ENCODE peak calls at places on chromosomes 2 and 18, in six cellular contexts. F, N, S, X, Y and E are unnamed samples.

GRCh38 chr18:44742741-44743311 is 62.1 kb downstream of the SETBP1 start:
- DNase-seq in Y (no peak), F (peak), S (peak), X (peak), N (peak), E (peak)

GRCh38 chr2:108324531-108325256 is 36.0 kb downstream of the SULT1C2 start:
- DNase-seq in X (no peak), F (peak), N (peak), S (peak), Y (no peak), E (peak)

GRCh38 chr2:173339807-173340206 is 14.9 kb upstream of the CDCA7 start:
- DNase-seq in Y (no peak), X (no peak), F (no peak), N (no peak), S (no peak), E (no peak)

GRCh38 chr2:201796478-201796865 is 9.9 kb upstream of the CDK15 start:
- DNase-seq in X (no peak), Y (no peak), S (no peak), N (no peak), F (no peak), E (no peak)

GRCh38 chr18:396251-396555 is 104.3 kb downstream of the COLEC12 start:
- DNase-seq in X (no peak), N (peak), Y (no peak), F (no peak), S (peak), E (no peak)

GRCh38 chr2:50606860-50607259 is 425.1 kb downstream of the NRXN1 start:
- DNase-seq in X (no peak), F (peak), Y (no peak), S (no peak), N (peak), E (no peak)

GRCh38 chr2:37768491-37768925 is 97.1 kb upstream of the CDC42EP3 start:
- DNase-seq in F (peak), X (peak), N (peak), S (peak), Y (peak), E (peak)

GRCh38 chr2:64751286-64752260 is 97.9 kb upstream of the SERTAD2 start:
- DNase-seq in X (no peak), S (peak), F (peak), N (peak), Y (peak), E (peak)

GRCh38 chr2:81412681-81413080 is 1108.1 kb upstream of the LRRTM1 start:
- DNase-seq in X (no peak), N (no peak), S (no peak), F (no peak), Y (no peak), E (no peak)

GRCh38 chr2:38528008-38528442 is 74.7 kb downstream of the HNRNPLL start:
- DNase-seq in F (peak), S (peak), Y (no peak), N (peak), X (no peak), E (peak)

GRCh38 chr2:3285901-3286645 is 91.5 kb downstream of the EIPR1 start:
- DNase-seq in S (no peak), F (no peak), X (no peak), Y (no peak), N (no peak), E (no peak)

GRCh38 chr2:170087394-170087793 is 90.6 kb upstream of the MYO3B start:
- DNase-seq in N (no peak), X (no peak), S (no peak), Y (no peak), F (no peak), E (no peak)

GRCh38 chr2:39632871-39633270 is 32.8 kb upstream of the TMEM178A start:
- DNase-seq in S (peak), F (peak), N (peak), Y (no peak), X (no peak), E (peak)

GRCh38 chr2:237577458-237577857 is 11.1 kb downstream of the PRLH start:
- DNase-seq in Y (no peak), X (no peak), N (no peak), S (no peak), F (no peak), E (no peak)

GRCh38 chr2:1515986-1516797 is 102.9 kb downstream of the TPO start:
- DNase-seq in X (no peak), N (no peak), S (no peak), F (no peak), Y (no peak), E (no peak)

GRCh38 chr2:99403084-99403483 is 65.9 kb downstream of the EIF5B start:
- DNase-seq in F (no peak), Y (no peak), X (no peak), N (no peak), S (no peak), E (no peak)

GRCh38 chr2:66462196-66462825 is 27.4 kb downstream of the MEIS1 start:
- DNase-seq in F (no peak), N (no peak), S (no peak), X (no peak), Y (no peak), E (no peak)

GRCh38 chr2:120820263-120820884 is 84.7 kb downstream of the GLI2 start:
- DNase-seq in N (peak), X (peak), Y (no peak), S (peak), F (peak), E (peak)

GRCh38 chr2:41782306-41783158 is 265.3 kb upstream of the PKDCC start:
- DNase-seq in S (peak), X (peak), N (peak), Y (no peak), F (peak), E (peak)

GRCh38 chr2:157087373-157088005 is 170.0 kb upstream of the GALNT5 start:
- DNase-seq in X (no peak), Y (no peak), F (peak), S (peak), N (no peak), E (no peak)

GRCh38 chr2:119823734-119824334 is 64.1 kb downstream of the PTPN4 start:
- DNase-seq in X (peak), S (peak), N (peak), F (peak), Y (no peak), E (peak)

GRCh38 chr18:45954070-45954712 is 12.9 kb downstream of the EPG5 start:
- DNase-seq in N (peak), Y (no peak), S (peak), F (peak), X (peak), E (peak)

GRCh38 chr2:160538559-160539355 is 45.1 kb upstream of the RBMS1 start:
- DNase-seq in S (no peak), N (no peak), F (no peak), Y (no peak), X (no peak), E (no peak)

GRCh38 chr2:34991508-34992274 is 1363.9 kb upstream of the CRIM1 start:
- DNase-seq in X (no peak), S (no peak), F (no peak), N (no peak), Y (no peak), E (no peak)

GRCh38 chr18:68925268-68925667 is 127.4 kb downstream of the CCDC102B start:
- DNase-seq in S (peak), Y (no peak), N (peak), X (no peak), F (peak), E (no peak)

GRCh38 chr18:22152093-22152492 is 17.3 kb upstream of the GATA6 start:
- DNase-seq in X (no peak), S (no peak), N (no peak), F (no peak), Y (no peak), E (no peak)

GRCh38 chr18:69651243-69651642 is 250.6 kb downstream of the DOK6 start:
- DNase-seq in F (no peak), N (no peak), Y (no peak), X (no peak), S (no peak), E (no peak)

GRCh38 chr18:13530879-13531387 is 195.4 kb downstream of the FAM210A start:
- DNase-seq in X (peak), S (peak), F (peak), Y (peak), N (peak), E (peak)

DNA sequence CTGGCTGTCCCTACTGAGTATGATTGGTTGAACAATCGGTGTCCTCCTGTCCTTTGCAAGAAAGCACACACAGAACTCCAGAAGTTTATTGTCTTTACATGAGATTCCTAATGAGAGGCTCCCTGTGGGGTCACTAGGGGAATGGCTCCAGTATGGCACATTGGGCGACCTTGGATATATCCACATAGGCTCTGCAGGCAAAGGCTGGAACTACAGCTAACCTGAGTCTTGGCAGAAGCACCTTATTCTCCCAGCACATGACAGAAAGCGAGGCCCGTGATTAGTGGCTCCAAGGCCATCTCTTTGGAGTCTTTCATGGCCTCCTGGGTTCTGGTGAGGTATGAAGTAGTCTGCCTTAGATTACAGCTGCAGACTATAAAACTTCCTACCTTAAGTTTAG is 49.0 kb downstream of the ZDBF2 start:
- DNase-seq in N (no peak), S (no peak), F (no peak), Y (no peak), X (no peak), E (no peak)
- TF ChIP-seq CTCF in N (no peak), S (no peak), F (no peak), Y (no peak), X (no peak), E (no peak)

DNA sequence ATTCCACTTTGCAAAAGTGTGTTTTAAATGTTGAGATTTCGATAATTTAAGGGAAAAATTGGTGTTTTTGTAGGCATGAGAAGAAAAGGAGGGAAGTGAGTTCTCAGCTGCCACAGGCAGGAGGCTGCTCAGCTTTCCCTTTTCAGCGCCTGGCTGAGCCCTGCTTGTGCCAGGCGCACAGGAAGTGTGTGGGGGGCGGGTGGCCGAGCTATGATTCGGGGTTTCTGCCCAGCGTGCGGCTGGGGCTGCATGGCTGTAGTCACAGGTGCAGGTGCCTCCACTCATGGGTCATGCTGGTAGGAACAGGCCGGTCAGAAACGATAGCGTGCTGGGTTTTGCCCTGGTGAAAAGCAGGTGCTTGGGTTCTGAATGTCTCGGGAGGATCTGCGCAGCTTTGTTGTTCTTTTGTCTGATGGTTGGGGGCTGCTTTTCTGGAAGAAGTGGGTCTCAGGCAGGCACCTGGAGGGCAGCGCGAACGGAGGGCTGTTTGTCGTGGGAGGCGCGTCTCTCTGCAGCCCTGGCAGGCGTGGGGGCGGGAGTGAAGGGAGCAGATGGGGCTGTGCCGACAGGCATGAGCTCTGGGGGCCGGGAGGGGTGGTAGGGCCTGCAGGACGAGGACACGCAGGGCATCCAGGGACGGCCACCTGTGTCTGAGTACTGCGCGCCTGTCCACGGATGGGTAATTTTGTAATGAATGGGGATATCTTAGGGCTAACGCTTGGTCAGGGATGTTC is 2.0 kb downstream of the KCNG2 start:
- DNase-seq in N (no peak), S (no peak), X (no peak), F (no peak), Y (no peak), E (no peak)
- H3K4me3 ChIP-seq in N (peak), S (no peak), X (no peak), F (peak), Y (no peak), E (no peak)

DNA sequence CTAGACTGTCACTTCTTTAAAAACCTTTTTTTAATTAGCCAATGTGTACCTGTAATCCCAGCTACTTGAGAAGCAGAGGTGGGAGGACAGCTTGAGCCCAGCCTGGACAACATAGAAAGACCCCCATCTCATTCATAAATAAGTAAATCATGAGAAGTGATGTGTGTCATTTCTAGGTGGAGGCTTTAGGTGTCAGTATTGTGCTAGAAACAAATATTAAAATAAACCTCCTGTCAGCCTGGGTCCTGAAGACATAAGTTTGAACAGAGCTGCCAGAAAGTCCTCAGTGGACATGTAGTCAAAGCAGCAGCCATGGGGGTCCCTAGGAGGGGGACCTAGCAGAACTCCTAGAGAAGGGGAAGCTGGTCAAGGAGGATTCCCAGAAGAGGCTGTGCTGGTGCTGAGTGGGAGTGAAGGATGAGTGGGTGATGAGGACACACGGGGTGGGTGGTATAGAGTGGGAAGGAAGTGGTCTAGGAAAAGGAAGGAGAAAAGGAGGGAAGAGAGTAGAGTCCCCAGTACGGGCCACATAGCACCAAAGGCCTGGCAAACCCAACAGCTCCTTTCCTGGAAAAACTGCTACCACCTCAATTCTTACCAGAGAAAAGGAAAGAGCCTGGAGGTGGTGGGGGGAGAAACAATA is 316.6 kb upstream of the NCKAP5 start:
- DNase-seq in N (peak), X (no peak), F (peak), S (peak), Y (no peak), E (peak)
- TF ChIP-seq CTCF in N (peak), X (no peak), F (peak), S (peak), Y (no peak), E (peak)

GRCh38 chr18:63930774-63931354 is 18.2 kb upstream of the HMSD start:
- DNase-seq in S (no peak), Y (no peak), F (no peak), X (no peak), N (no peak), E (no peak)
- H3K4me3 ChIP-seq in S (no peak), Y (no peak), F (no peak), X (no peak), N (no peak), E (no peak)

DNA sequence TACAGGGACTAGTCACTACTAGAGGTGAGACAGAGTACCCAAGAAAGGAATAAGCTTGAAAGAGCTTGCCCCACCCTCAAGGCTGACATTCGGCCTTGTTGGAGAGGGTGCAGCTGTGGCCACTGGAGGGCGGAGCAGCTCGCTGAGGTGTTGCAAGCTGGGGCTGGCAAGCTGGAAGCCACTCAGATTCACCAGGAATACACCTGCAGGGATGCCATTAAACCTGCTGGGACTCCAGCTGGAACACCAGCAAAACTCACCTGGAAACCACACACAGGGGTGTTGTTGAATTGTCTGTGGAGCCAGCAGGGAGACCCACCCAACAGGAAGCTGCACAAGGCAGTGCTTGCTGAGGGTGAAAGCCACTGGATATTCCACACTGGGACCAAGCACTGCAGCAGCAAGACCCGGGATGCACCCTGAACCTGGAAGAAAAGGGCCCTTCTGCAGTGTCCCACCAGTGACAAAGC is 26.1 kb downstream of the KCTD18 start:
- DNase-seq in Y (peak), S (peak), N (peak), F (peak), X (no peak), E (peak)
- TF ChIP-seq CTCF in Y (peak), S (peak), N (peak), F (peak), X (peak), E (peak)

DNA sequence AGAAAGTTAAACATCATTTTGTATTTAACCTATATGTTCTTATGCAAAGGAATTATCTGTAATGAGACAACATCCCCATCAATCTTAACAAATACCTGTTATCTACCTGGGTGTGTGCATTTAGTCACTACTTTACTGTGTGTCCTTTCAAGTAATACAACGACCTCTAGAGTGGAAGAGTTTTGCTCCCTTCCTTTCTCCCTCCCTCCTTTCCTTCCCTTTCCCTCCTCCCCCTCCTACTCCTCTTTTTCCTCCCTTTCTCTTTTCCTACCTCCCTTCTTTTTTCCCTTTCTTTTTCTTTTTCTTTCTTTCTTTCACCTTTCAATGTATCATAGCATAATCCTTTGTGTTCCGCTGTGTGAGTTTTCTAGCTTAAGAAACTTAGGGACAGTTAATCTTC is 532.3 kb downstream of the SLC4A3 start:
- DNase-seq in X (no peak), F (no peak), N (no peak), Y (no peak), S (no peak), E (no peak)
- H3K4me3 ChIP-seq in X (no peak), F (no peak), N (no peak), Y (no peak), S (no peak), E (no peak)